ENCODE peak calls at places on chromosomes 12 and 14, in five cellular contexts. V, B, R, M and C are unnamed samples.

GRCh38 chr12:130813949-130814348 is 25.1 kb downstream of the STX2 start:
- DNase-seq in V (no peak), B (no peak), R (no peak), M (no peak), C (no peak)

GRCh38 chr14:50348933-50349332 is 36.8 kb downstream of the DMAC2L start:
- DNase-seq in V (no peak), B (no peak), R (no peak), M (no peak), C (no peak)

GRCh38 chr12:15757553-15758255 is 31.5 kb downstream of the EPS8 start:
- DNase-seq in V (peak), B (peak), R (peak), M (peak), C (no peak)

GRCh38 chr12:93427779-93428564 is 13.8 kb downstream of the UBE2N start:
- DNase-seq in V (no peak), B (no peak), R (no peak), M (peak), C (no peak)

GRCh38 chr12:114404451-114405198 is 1.3 kb downstream of the TBX5 start:
- DNase-seq in V (no peak), B (no peak), R (no peak), M (no peak), C (no peak)

GRCh38 chr12:91952916-91953315 is 192.7 kb downstream of the BTG1 start:
- DNase-seq in V (no peak), B (peak), R (no peak), M (no peak), C (no peak)

GRCh38 chr14:73188501-73188903 is 48.8 kb upstream of the PAPLN start:
- DNase-seq in V (no peak), B (peak), R (peak), M (peak), C (no peak)

GRCh38 chr12:70603044-70603443 is 34.2 kb downstream of the PTPRB start:
- DNase-seq in V (no peak), B (no peak), R (no peak), M (no peak), C (no peak)

GRCh38 chr12:95789126-95790024 is 1.2 kb downstream of the NTN4 start:
- DNase-seq in V (no peak), B (peak), R (peak), M (no peak), C (peak)

GRCh38 chr12:130613831-130614230 is 102.3 kb downstream of the RIMBP2 start:
- DNase-seq in V (no peak), B (no peak), R (no peak), M (no peak), C (no peak)

GRCh38 chr14:68177728-68178127 is 358.1 kb downstream of the RAD51B start:
- DNase-seq in V (no peak), B (no peak), R (no peak), M (no peak), C (no peak)

GRCh38 chr12:106780010-106780625 is 5.6 kb downstream of the RIC8B start:
- DNase-seq in V (no peak), B (peak), R (peak), M (no peak), C (no peak)

GRCh38 chr14:75290851-75291250 is 12.2 kb downstream of the FOS start:
- DNase-seq in V (no peak), B (no peak), R (no peak), M (peak), C (no peak)

GRCh38 chr12:131525795-131526508 is 184.9 kb upstream of the SFSWAP start:
- DNase-seq in V (no peak), B (no peak), R (no peak), M (no peak), C (no peak)

GRCh38 chr14:80202888-80203562 is 8.3 kb downstream of the DIO2 start:
- DNase-seq in V (peak), B (peak), R (no peak), M (no peak), C (no peak)

GRCh38 chr12:835754-836493 is 83.5 kb downstream of the WNK1 start:
- DNase-seq in V (no peak), B (no peak), R (no peak), M (no peak), C (no peak)

GRCh38 chr12:93879476-93880376 is 202.6 kb downstream of the CRADD start:
- DNase-seq in V (no peak), B (peak), R (no peak), M (no peak), C (no peak)

GRCh38 chr12:106189341-106189740 is 50.6 kb upstream of the NUAK1 start:
- DNase-seq in V (no peak), B (no peak), R (no peak), M (no peak), C (no peak)

GRCh38 chr12:120220838-120221575 is 20.1 kb upstream of the RPLP0 start:
- DNase-seq in V (no peak), B (no peak), R (no peak), M (no peak), C (no peak)

GRCh38 chr12:4579305-4580097 is 17.5 kb downstream of the DYRK4 start:
- DNase-seq in V (peak), B (peak), R (no peak), M (no peak), C (no peak)

GRCh38 chr12:29781705-29782266 is 2.0 kb downstream of the TMTC1 start:
- DNase-seq in V (no peak), B (no peak), R (no peak), M (no peak), C (no peak)

GRCh38 chr12:10501031-10501430 is 4.7 kb upstream of the EIF2S3B start:
- DNase-seq in V (no peak), B (peak), R (peak), M (no peak), C (no peak)

GRCh38 chr14:79911762-79912161 is 299.5 kb downstream of the DIO2 start:
- DNase-seq in V (no peak), B (no peak), R (no peak), M (no peak), C (no peak)

GRCh38 chr12:133057446-133057845 is 20.1 kb downstream of the ZNF84 start:
- DNase-seq in V (no peak), B (peak), R (no peak), M (no peak), C (no peak)

GRCh38 chr12:120190985-120191480 is 3.5 kb downstream of the GCN1 start:
- DNase-seq in V (no peak), B (no peak), R (no peak), M (no peak), C (no peak)

GRCh38 chr14:89618821-89619551 is 202.0 kb upstream of the FOXN3 start:
- DNase-seq in V (peak), B (peak), R (peak), M (peak), C (peak)

DNA sequence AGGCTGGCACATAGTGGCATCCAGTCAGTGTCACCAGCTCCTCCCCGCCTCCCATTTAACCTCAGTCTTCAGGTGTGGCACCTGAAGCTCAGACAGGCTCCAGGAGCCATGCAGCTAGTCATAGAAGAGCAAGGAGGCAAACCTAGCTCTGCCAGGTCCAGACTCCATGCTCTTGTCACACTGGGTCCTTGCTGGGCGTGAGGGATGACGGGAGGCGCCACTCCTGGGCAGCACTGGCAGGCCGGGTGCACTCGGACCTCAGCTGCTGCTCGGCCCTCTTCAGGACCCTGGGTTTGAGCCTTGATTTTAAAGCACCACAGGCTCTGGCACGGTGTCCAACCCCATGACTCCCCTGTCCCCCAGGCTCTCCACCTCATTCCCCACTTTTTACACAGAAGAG is 24.1 kb downstream of the ITPK1 start:
- DNase-seq in V (no peak), B (no peak), R (no peak), M (no peak), C (no peak)
- H3K27ac ChIP-seq in V (no peak), B (no peak), R (no peak), M (no peak), C (peak)

GRCh38 chr12:110502449-110502738 is 263 bp downstream of the RAD9B start:
- DNase-seq in V (no peak), B (no peak), R (no peak), M (no peak), C (no peak)
- H3K27ac ChIP-seq in V (peak), B (peak), R (no peak), M (peak), C (peak)

GRCh38 chr14:101521306-101521935 is 39.9 kb upstream of the DIO3 start:
- DNase-seq in V (no peak), B (no peak), R (no peak), M (no peak), C (no peak)

GRCh38 chr14:101520621-101521305 is 40.5 kb upstream of the DIO3 start:
- DNase-seq in V (peak), B (no peak), R (no peak), M (peak), C (peak)

GRCh38 chr14:101518611-101519048 is 42.7 kb upstream of the DIO3 start:
- DNase-seq in V (peak), B (no peak), R (no peak), M (peak), C (no peak)

GRCh38 chr14:101516401-101516800 is 44.9 kb upstream of the DIO3 start:
- DNase-seq in V (no peak), B (no peak), R (no peak), M (no peak), C (no peak)

GRCh38 chr14:101519090-101519489 is 42.2 kb upstream of the DIO3 start:
- DNase-seq in V (no peak), B (no peak), R (no peak), M (peak), C (no peak)
- H3K27ac ChIP-seq in V (no peak), B (peak), R (no peak), M (peak), C (no peak)

GRCh38 chr12:68326720-68327119 is 5.4 kb downstream of the MDM1 start:
- DNase-seq in V (no peak), B (no peak), R (no peak), M (no peak), C (no peak)
- H3K27ac ChIP-seq in V (no peak), B (no peak), R (no peak), M (no peak), C (no peak)

GRCh38 chr12:84888861-84889260 is 23.7 kb downstream of the SLC6A15 start:
- DNase-seq in V (no peak), B (no peak), R (no peak), M (no peak), C (no peak)
- H3K27ac ChIP-seq in V (no peak), B (no peak), R (no peak), M (no peak), C (no peak)

DNA sequence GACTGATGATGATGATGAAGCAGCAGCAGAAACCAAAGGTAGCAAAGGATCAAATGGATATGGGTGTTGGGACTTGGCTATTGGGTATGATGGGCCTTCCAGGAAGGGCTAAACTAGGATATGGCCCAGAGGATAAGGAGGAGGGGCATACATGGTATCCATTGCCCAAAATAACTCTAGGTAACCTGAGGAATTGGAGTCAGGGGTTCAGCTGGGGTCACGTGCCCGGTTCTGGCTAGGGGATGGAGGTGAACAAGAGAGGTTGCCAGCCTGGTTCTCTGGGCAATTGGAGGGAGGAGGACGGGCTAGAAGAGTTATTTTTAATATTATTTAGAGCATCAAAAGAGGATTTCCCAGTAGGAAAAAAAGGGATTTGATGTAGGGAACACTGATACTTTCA is 2.7 kb upstream of the ANKRD52 start:
- DNase-seq in V (no peak), B (no peak), R (no peak), M (peak), C (no peak)
- H3K27ac ChIP-seq in V (no peak), B (peak), R (peak), M (peak), C (no peak)